ENCODE peak calls at places on chromosomes 7 and 10, in ten cellular contexts. V is lower lobe of right lung; N is LoVo; L is T-helper 17 cell; D is activated CD4-positive, alpha-beta T cell treated with anti-CD3 and anti-CD28 coated beads, Interleukin-2, amount 50 U/mL, for 4 hours; F is stimulated activated CD4-positive, alpha-beta T cell treated with anti-CD3 and anti-CD28 coated beads, Interleukin-1b, Interleukin-23, amount 100 ng/mL, for 48 hours; J is H54; Y is AG20443; A is fibroblast of lung; T is mucosa of descending colon. I is an unnamed sample.

GRCh38 chr7:133478591-133479135 is 225.8 kb downstream of the EXOC4 start:
- DNase-seq in F (no peak), T (no peak), Y (no peak), V (no peak), D (no peak), L (no peak), J (no peak), N (no peak), A (no peak), I (no peak)

GRCh38 chr7:45118830-45119452 is 7.4 kb upstream of the TBRG4 start:
- DNase-seq in L (no peak), T (no peak), D (no peak), Y (no peak), J (no peak), A (no peak), N (no peak), F (no peak), V (no peak), I (no peak)

GRCh38 chr10:77266242-77266641 is 371.4 kb downstream of the KCNMA1 start:
- DNase-seq in A (no peak), J (no peak), N (no peak), V (no peak), L (no peak), Y (no peak), D (no peak), T (no peak), F (no peak), I (no peak)

GRCh38 chr7:146216371-146217041 is 99.9 kb downstream of the CNTNAP2 start:
- DNase-seq in L (no peak), V (no peak), T (no peak), A (peak), D (no peak), N (peak), J (no peak), F (no peak), Y (no peak), I (no peak)

GRCh38 chr7:16839646-16840045 is 34.8 kb upstream of the AGR2 start:
- DNase-seq in L (no peak), J (no peak), F (no peak), N (no peak), V (no peak), Y (peak), A (no peak), T (no peak), D (no peak), I (no peak)

GRCh38 chr7:12783421-12783820 is 96.0 kb downstream of the ARL4A start:
- DNase-seq in L (no peak), J (no peak), T (no peak), Y (no peak), D (no peak), A (peak), V (no peak), F (no peak), N (no peak), I (no peak)

GRCh38 chr7:118000480-118001202 is 127.4 kb upstream of the CTTNBP2 start:
- DNase-seq in F (no peak), Y (no peak), L (no peak), J (no peak), D (no peak), N (no peak), A (no peak), T (no peak), V (no peak), I (no peak)

GRCh38 chr7:28623105-28623730 is 210.9 kb downstream of the CREB5 start:
- DNase-seq in Y (peak), F (no peak), J (no peak), T (no peak), L (no peak), N (no peak), V (no peak), D (no peak), A (peak), I (no peak)

I was measured in spleen.